ENCODE peak calls at places on chromosomes 3 and 15, in five cellular contexts. One of them, this sample, is unnamed.

GRCh38 chr3:414063-414462 is 217.5 kb downstream of the CHL1 start:
- DNase-seq in esophagus muscularis mucosa: no peak
- DNase-seq in cardiac muscle cell: peak
- DNase-seq in naive thymus-derived CD4-positive, alpha-beta T cell: no peak
- DNase-seq in esophagus squamous epithelium: no peak
- DNase-seq in this sample: no peak

GRCh38 chr15:64611085-64611484 is 150.7 kb downstream of the ZNF609 start:
- DNase-seq in esophagus muscularis mucosa: no peak
- DNase-seq in cardiac muscle cell: peak
- DNase-seq in naive thymus-derived CD4-positive, alpha-beta T cell: no peak
- DNase-seq in esophagus squamous epithelium: no peak
- DNase-seq in this sample: peak

GRCh38 chr3:65303431-65303830 is 615.6 kb upstream of the ADAMTS9 start:
- DNase-seq in esophagus muscularis mucosa: no peak
- DNase-seq in cardiac muscle cell: no peak
- DNase-seq in naive thymus-derived CD4-positive, alpha-beta T cell: no peak
- DNase-seq in esophagus squamous epithelium: no peak
- DNase-seq in this sample: no peak

GRCh38 chr3:8765528-8765927 is 3.9 kb downstream of the OXTR start:
- DNase-seq in esophagus muscularis mucosa: peak
- DNase-seq in cardiac muscle cell: no peak
- DNase-seq in naive thymus-derived CD4-positive, alpha-beta T cell: no peak
- DNase-seq in esophagus squamous epithelium: no peak
- DNase-seq in this sample: no peak

GRCh38 chr3:73499787-73500186 is 125.0 kb downstream of the PDZRN3 start:
- DNase-seq in esophagus muscularis mucosa: peak
- DNase-seq in cardiac muscle cell: no peak
- DNase-seq in naive thymus-derived CD4-positive, alpha-beta T cell: no peak
- DNase-seq in esophagus squamous epithelium: no peak
- DNase-seq in this sample: no peak

GRCh38 chr3:119600732-119601131 is 3.0 kb downstream of the PLA1A start:
- DNase-seq in esophagus muscularis mucosa: no peak
- DNase-seq in cardiac muscle cell: peak
- DNase-seq in naive thymus-derived CD4-positive, alpha-beta T cell: no peak
- DNase-seq in esophagus squamous epithelium: no peak
- DNase-seq in this sample: no peak

GRCh38 chr15:66067687-66068086 is 185.9 kb downstream of the MEGF11 start:
- DNase-seq in esophagus muscularis mucosa: no peak
- DNase-seq in cardiac muscle cell: no peak
- DNase-seq in naive thymus-derived CD4-positive, alpha-beta T cell: no peak
- DNase-seq in esophagus squamous epithelium: no peak
- DNase-seq in this sample: no peak

GRCh38 chr15:87354661-87355410 is 901.7 kb downstream of the NTRK3 start:
- DNase-seq in esophagus muscularis mucosa: no peak
- DNase-seq in cardiac muscle cell: no peak
- DNase-seq in naive thymus-derived CD4-positive, alpha-beta T cell: no peak
- DNase-seq in esophagus squamous epithelium: no peak
- DNase-seq in this sample: no peak

GRCh38 chr3:54781728-54782127 is 146.1 kb downstream of the LRTM1 start:
- DNase-seq in esophagus muscularis mucosa: no peak
- DNase-seq in cardiac muscle cell: peak
- DNase-seq in naive thymus-derived CD4-positive, alpha-beta T cell: no peak
- DNase-seq in esophagus squamous epithelium: no peak
- DNase-seq in this sample: no peak

GRCh38 chr15:29409890-29410289 is 140.3 kb upstream of the NSMCE3 start:
- DNase-seq in esophagus muscularis mucosa: no peak
- DNase-seq in cardiac muscle cell: no peak
- DNase-seq in naive thymus-derived CD4-positive, alpha-beta T cell: no peak
- DNase-seq in esophagus squamous epithelium: no peak
- DNase-seq in this sample: no peak

GRCh38 chr3:149738891-149739290 is 13.4 kb downstream of the COMMD2 start:
- DNase-seq in esophagus muscularis mucosa: no peak
- DNase-seq in cardiac muscle cell: no peak
- DNase-seq in naive thymus-derived CD4-positive, alpha-beta T cell: no peak
- DNase-seq in esophagus squamous epithelium: no peak
- DNase-seq in this sample: no peak

GRCh38 chr15:99434506-99435137 is 131.2 kb upstream of the MEF2A start:
- DNase-seq in esophagus muscularis mucosa: no peak
- DNase-seq in cardiac muscle cell: no peak
- DNase-seq in naive thymus-derived CD4-positive, alpha-beta T cell: no peak
- DNase-seq in esophagus squamous epithelium: no peak
- DNase-seq in this sample: no peak
- H3K4me3 ChIP-seq in esophagus muscularis mucosa: no peak
- H3K4me3 ChIP-seq in cardiac muscle cell: no peak
- H3K4me3 ChIP-seq in naive thymus-derived CD4-positive, alpha-beta T cell: no peak
- H3K4me3 ChIP-seq in esophagus squamous epithelium: no peak
- H3K4me3 ChIP-seq in this sample: no peak

GRCh38 chr3:42051384-42052131 is 39.6 kb upstream of the TRAK1 start:
- DNase-seq in esophagus muscularis mucosa: no peak
- DNase-seq in cardiac muscle cell: no peak
- DNase-seq in naive thymus-derived CD4-positive, alpha-beta T cell: no peak
- DNase-seq in esophagus squamous epithelium: no peak
- DNase-seq in this sample: peak

GRCh38 chr3:42053476-42053875 is 37.7 kb upstream of the TRAK1 start:
- DNase-seq in esophagus muscularis mucosa: no peak
- DNase-seq in cardiac muscle cell: no peak
- DNase-seq in naive thymus-derived CD4-positive, alpha-beta T cell: no peak
- DNase-seq in esophagus squamous epithelium: no peak
- DNase-seq in this sample: no peak

GRCh38 chr3:42052867-42053351 is 38.2 kb upstream of the TRAK1 start:
- DNase-seq in esophagus muscularis mucosa: no peak
- DNase-seq in cardiac muscle cell: no peak
- DNase-seq in naive thymus-derived CD4-positive, alpha-beta T cell: no peak
- DNase-seq in esophagus squamous epithelium: no peak
- DNase-seq in this sample: no peak

GRCh38 chr3:42050126-42050525 is 41.0 kb upstream of the TRAK1 start:
- DNase-seq in esophagus muscularis mucosa: no peak
- DNase-seq in cardiac muscle cell: no peak
- DNase-seq in naive thymus-derived CD4-positive, alpha-beta T cell: no peak
- DNase-seq in esophagus squamous epithelium: no peak
- DNase-seq in this sample: no peak

DNA sequence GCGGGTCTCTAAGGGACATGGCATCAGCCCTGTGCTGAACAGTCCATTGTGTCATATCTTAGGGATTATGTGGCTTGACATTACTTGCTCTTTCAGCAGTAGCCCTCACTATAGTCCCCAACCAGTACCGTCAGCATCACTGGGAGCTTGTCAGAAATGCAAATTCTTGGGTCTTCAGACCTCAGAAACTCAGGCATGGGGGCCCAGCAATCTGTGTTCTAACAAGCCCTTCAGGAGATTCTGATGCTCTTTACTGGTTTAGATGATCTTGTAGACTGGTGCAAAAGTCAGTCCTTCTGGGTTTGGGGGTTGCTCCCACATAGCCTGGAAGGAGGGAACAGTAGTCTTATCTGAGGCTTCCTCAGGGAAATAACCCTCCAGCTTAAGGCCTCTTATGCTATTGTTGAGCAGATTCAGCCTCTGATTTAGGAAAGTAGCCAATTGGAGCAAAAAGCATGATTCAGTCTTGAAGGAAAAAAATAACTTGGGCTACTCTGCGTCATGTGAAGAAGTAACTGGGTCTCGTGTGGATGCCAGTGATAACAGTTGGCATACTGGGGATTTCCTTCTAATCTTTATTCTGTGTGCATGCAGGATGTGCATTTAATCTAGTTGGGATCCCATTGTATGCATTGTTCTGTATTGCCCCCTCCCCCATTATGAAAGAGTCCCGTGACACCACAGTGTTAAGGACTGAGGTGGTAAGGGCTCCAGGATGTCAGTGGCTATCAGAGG is 38.9 kb upstream of the TRAK1 start:
- DNase-seq in esophagus muscularis mucosa: no peak
- DNase-seq in cardiac muscle cell: no peak
- DNase-seq in naive thymus-derived CD4-positive, alpha-beta T cell: no peak
- DNase-seq in esophagus squamous epithelium: no peak
- DNase-seq in this sample: peak
- H3K4me3 ChIP-seq in esophagus muscularis mucosa: no peak
- H3K4me3 ChIP-seq in cardiac muscle cell: no peak
- H3K4me3 ChIP-seq in naive thymus-derived CD4-positive, alpha-beta T cell: no peak
- H3K4me3 ChIP-seq in esophagus squamous epithelium: no peak
- H3K4me3 ChIP-seq in this sample: no peak

GRCh38 chr3:62824965-62825592 is 50.1 kb downstream of the CADPS start:
- DNase-seq in esophagus muscularis mucosa: no peak
- DNase-seq in cardiac muscle cell: no peak
- DNase-seq in naive thymus-derived CD4-positive, alpha-beta T cell: no peak
- DNase-seq in esophagus squamous epithelium: no peak
- DNase-seq in this sample: no peak

GRCh38 chr3:62818347-62818746 is 56.9 kb downstream of the CADPS start:
- DNase-seq in esophagus muscularis mucosa: no peak
- DNase-seq in cardiac muscle cell: no peak
- DNase-seq in naive thymus-derived CD4-positive, alpha-beta T cell: no peak
- DNase-seq in esophagus squamous epithelium: no peak
- DNase-seq in this sample: no peak

GRCh38 chr3:62823461-62824050 is 51.7 kb downstream of the CADPS start:
- DNase-seq in esophagus muscularis mucosa: no peak
- DNase-seq in cardiac muscle cell: no peak
- DNase-seq in naive thymus-derived CD4-positive, alpha-beta T cell: no peak
- DNase-seq in esophagus squamous epithelium: no peak
- DNase-seq in this sample: no peak

GRCh38 chr3:62827550-62827949 is 47.7 kb downstream of the CADPS start:
- DNase-seq in esophagus muscularis mucosa: no peak
- DNase-seq in cardiac muscle cell: no peak
- DNase-seq in naive thymus-derived CD4-positive, alpha-beta T cell: no peak
- DNase-seq in esophagus squamous epithelium: no peak
- DNase-seq in this sample: no peak

DNA sequence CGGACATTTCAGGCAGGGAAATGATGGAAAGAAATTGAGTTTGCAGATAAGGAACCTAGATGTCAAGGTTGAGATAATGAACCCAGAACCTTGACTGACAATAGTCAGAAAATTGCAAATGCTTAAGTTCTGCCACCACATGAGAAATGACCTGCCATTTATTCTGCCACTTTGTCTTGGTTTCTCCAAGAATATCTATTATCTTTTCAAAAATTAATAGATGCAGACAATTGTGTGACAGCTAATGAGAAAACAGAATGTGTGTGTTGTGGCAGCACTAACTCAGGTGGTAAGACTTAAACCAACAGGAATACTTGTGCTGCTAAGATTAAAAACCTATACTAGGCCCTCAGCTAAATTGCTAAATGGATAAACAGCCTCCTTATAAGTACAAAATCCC is 52.3 kb downstream of the CADPS start:
- DNase-seq in esophagus muscularis mucosa: no peak
- DNase-seq in cardiac muscle cell: no peak
- DNase-seq in naive thymus-derived CD4-positive, alpha-beta T cell: no peak
- DNase-seq in esophagus squamous epithelium: no peak
- DNase-seq in this sample: no peak
- H3K4me3 ChIP-seq in esophagus muscularis mucosa: no peak
- H3K4me3 ChIP-seq in cardiac muscle cell: no peak
- H3K4me3 ChIP-seq in naive thymus-derived CD4-positive, alpha-beta T cell: no peak
- H3K4me3 ChIP-seq in esophagus squamous epithelium: no peak
- H3K4me3 ChIP-seq in this sample: no peak

DNA sequence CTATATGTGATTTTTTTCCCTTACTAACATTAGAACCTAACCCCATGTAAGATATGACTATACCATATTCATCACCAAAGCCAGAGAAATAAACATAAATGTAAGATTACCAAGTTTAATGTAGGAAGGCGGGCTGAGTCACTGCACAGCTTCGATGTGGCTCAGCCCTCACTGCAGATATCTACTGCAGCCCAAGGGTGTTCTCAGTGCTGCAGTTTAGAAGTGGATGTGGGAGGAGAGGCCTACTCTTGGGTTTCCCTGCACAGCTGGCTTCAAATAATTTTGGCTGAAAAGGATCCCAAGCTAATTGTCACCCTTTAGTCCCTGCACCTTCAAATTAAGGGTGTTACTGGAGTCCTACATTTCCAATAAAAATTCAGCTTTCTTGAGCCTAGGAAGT is 9.2 kb downstream of the ARPP19 start:
- DNase-seq in esophagus muscularis mucosa: no peak
- DNase-seq in cardiac muscle cell: no peak
- DNase-seq in naive thymus-derived CD4-positive, alpha-beta T cell: no peak
- DNase-seq in esophagus squamous epithelium: no peak
- DNase-seq in this sample: no peak
- H3K4me3 ChIP-seq in esophagus muscularis mucosa: no peak
- H3K4me3 ChIP-seq in cardiac muscle cell: no peak
- H3K4me3 ChIP-seq in naive thymus-derived CD4-positive, alpha-beta T cell: no peak
- H3K4me3 ChIP-seq in esophagus squamous epithelium: no peak
- H3K4me3 ChIP-seq in this sample: no peak

DNA sequence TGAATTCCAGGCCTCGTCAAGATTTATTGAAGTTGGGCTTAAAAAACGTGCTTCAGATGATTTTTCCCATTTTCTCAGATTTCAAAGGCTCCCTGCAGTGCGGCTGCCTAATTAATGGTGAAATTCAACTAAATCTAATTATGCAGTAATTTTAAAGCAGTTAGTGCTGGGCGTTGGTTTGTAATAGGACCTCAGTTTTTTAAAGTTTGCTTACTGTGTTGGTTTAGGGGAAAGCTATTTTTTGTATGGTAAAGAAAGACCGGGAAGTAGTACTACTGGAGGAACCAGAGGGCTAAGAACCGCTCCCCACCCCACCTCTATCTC is 11.6 kb downstream of the NR2F2 start:
- DNase-seq in esophagus muscularis mucosa: peak
- DNase-seq in cardiac muscle cell: no peak
- DNase-seq in naive thymus-derived CD4-positive, alpha-beta T cell: no peak
- DNase-seq in esophagus squamous epithelium: no peak
- DNase-seq in this sample: peak
- H3K4me3 ChIP-seq in esophagus muscularis mucosa: peak
- H3K4me3 ChIP-seq in cardiac muscle cell: no peak
- H3K4me3 ChIP-seq in naive thymus-derived CD4-positive, alpha-beta T cell: no peak
- H3K4me3 ChIP-seq in esophagus squamous epithelium: peak
- H3K4me3 ChIP-seq in this sample: peak

DNA sequence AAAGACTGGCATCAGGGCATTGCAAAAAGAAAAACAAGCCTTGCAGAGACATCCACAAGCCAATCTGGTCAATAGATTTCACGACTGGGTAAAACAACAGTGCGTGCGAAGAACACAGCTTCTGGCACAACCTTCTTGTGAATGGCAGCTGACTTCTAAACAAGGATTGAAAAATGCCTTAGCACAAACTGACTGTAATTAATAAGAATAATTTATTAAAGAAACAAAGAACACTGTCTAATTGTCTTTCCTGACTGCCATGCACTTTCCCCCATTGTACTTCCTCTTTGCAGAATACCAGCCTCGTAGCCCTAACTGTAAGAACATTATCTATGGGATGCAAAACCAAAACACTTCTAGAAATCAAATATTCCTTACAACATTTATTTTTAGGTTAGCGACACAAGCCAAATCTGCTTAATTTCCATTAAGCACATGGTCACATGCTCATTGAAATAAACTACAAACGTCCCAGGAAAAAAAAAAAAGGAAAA is 6.5 kb downstream of the FOXP1 start:
- DNase-seq in esophagus muscularis mucosa: peak
- DNase-seq in cardiac muscle cell: no peak
- DNase-seq in naive thymus-derived CD4-positive, alpha-beta T cell: no peak
- DNase-seq in esophagus squamous epithelium: no peak
- DNase-seq in this sample: peak
- H3K4me3 ChIP-seq in esophagus muscularis mucosa: peak
- H3K4me3 ChIP-seq in cardiac muscle cell: no peak
- H3K4me3 ChIP-seq in naive thymus-derived CD4-positive, alpha-beta T cell: no peak
- H3K4me3 ChIP-seq in esophagus squamous epithelium: no peak
- H3K4me3 ChIP-seq in this sample: no peak

This sample was measured in endothelial cell of umbilical vein.